ENCODE peak calls at places on chromosomes 16 and 17, in four cellular contexts. E is left lung; N is activated CD8-positive, alpha-beta T cell treated with anti-CD3 and anti-CD28 coated beads, Interleukin-2, amount 10 ng/mL, durations not matched to agents 7 days and 5 days; V is HepG2. O is an unnamed sample.

GRCh38 chr17:4215882-4216411 is 47.8 kb downstream of the ANKFY1 start:
- ATAC-seq in E (no peak), N (no peak), V (no peak), O (peak; percentile 13)

GRCh38 chr17:73013816-73014663 is 78.4 kb downstream of the SLC39A11 start:
- ATAC-seq in E (no peak), N (no peak), V (no peak), O (peak; percentile 63)

GRCh38 chr17:81868674-81869220 is 2.4 kb downstream of the ARHGDIA start:
- ATAC-seq in E (peak; percentile 5), N (no peak), V (peak; percentile 13), O (peak; percentile 34)

GRCh38 chr16:20385844-20386832 is 18.4 kb downstream of the PDILT start:
- ATAC-seq in E (peak; percentile 82), N (peak; percentile 51), V (peak; percentile 66), O (peak; percentile 74)

GRCh38 chr17:79425686-79426085 is 185.2 kb downstream of the RBFOX3 start:
- ATAC-seq in E (no peak), N (no peak), V (no peak), O (no peak)

GRCh38 chr17:57379237-57380054 is 123.1 kb downstream of the MSI2 start:
- ATAC-seq in E (no peak), N (no peak), V (no peak), O (peak; percentile 92)

GRCh38 chr17:21369395-21369794 is 6.8 kb upstream of the KCNJ12 start:
- ATAC-seq in E (no peak), N (no peak), V (no peak), O (no peak)

GRCh38 chr17:81173354-81173753 is 7.3 kb upstream of the AATK start:
- ATAC-seq in E (no peak), N (no peak), V (no peak), O (no peak)

GRCh38 chr17:27970587-27970986 is 71.9 kb upstream of the NLK start:
- ATAC-seq in E (no peak), N (no peak), V (no peak), O (no peak)

GRCh38 chr16:17289671-17290070 is 181.1 kb downstream of the XYLT1 start:
- ATAC-seq in E (no peak), N (no peak), V (no peak), O (no peak)

GRCh38 chr16:68075980-68076379 is 9.2 kb upstream of the NFATC3 start:
- ATAC-seq in E (no peak), N (no peak), V (no peak), O (no peak)

GRCh38 chr17:59607817-59608403 is 11.8 kb upstream of the CLTC start:
- ATAC-seq in E (peak; percentile 44), N (no peak), V (peak; percentile 54), O (no peak)

GRCh38 chr16:86661715-86662114 is 83.4 kb downstream of the FOXL1 start:
- ATAC-seq in E (no peak), N (no peak), V (no peak), O (peak; percentile 70)

GRCh38 chr16:78237346-78237745 is 137.9 kb downstream of the WWOX start:
- ATAC-seq in E (no peak), N (no peak), V (no peak), O (no peak)

GRCh38 chr16:18855196-18855595 is 53.8 kb upstream of the ARL6IP1 start:
- ATAC-seq in E (no peak), N (no peak), V (no peak), O (no peak)

GRCh38 chr17:28706471-28707338 is 5.0 kb downstream of the PROCA1 start:
- ATAC-seq in E (no peak), N (no peak), V (no peak), O (no peak)

GRCh38 chr17:41474863-41475262 is 6.1 kb downstream of the KRT35 start:
- ATAC-seq in E (no peak), N (no peak), V (no peak), O (no peak)

GRCh38 chr16:57590654-57591085 is 37.8 kb upstream of the ADGRG1 start:
- ATAC-seq in E (peak; percentile 77), N (peak; percentile 0), V (peak; percentile 51), O (peak; percentile 73)

GRCh38 chr17:19800571-19800970 is 52.5 kb upstream of the ALDH3A1 start:
- ATAC-seq in E (no peak), N (no peak), V (no peak), O (no peak)

GRCh38 chr17:49971848-49972485 is 3.0 kb downstream of the DLX4 start:
- ATAC-seq in E (no peak), N (no peak), V (peak; percentile 26), O (peak; percentile 17)